ENCODE peak calls at places on chromosomes 5 and 9, in nine cellular contexts. S is GM23248; T is left colon; J is activated naive CD8-positive, alpha-beta T cell treated with anti-CD3 and anti-CD28 coated beads, Interleukin-2, amount 50 U/mL, for 16 hours; I is pancreas; Z is hypothalamus; C is activated CD4-positive, alpha-beta T cell treated with anti-CD3 and anti-CD28 coated beads for 36 hours; W is ACHN; E is HuH-7. X is an unnamed sample.

GRCh38 chr9:84966876-84967830 is 297.6 kb downstream of the NTRK2 start:
- DNase-seq in I (no peak), W (no peak), Z (no peak), C (no peak), E (no peak), S (peak), J (no peak), T (no peak), X (no peak)

GRCh38 chr9:99465231-99465891 is 243.3 kb downstream of the SEC61B start:
- DNase-seq in Z (peak), S (no peak), W (no peak), T (no peak), C (no peak), I (no peak), J (no peak), E (no peak), X (no peak)

GRCh38 chr5:33369470-33370134 is 71.2 kb upstream of the TARS1 start:
- DNase-seq in Z (no peak), E (no peak), S (peak), J (no peak), C (no peak), I (no peak), W (no peak), T (no peak), X (no peak)

GRCh38 chr5:130333089-130333488 is 428.8 kb downstream of the CHSY3 start:
- DNase-seq in J (no peak), I (no peak), Z (no peak), W (peak), E (no peak), T (no peak), S (no peak), C (no peak), X (no peak)

GRCh38 chr5:675876-676698 is 17.1 kb downstream of the TPPP start:
- DNase-seq in T (no peak), I (peak), J (no peak), E (no peak), W (no peak), S (no peak), Z (no peak), C (peak), X (no peak)

GRCh38 chr5:160315968-160316367 is 3.6 kb upstream of the CCNJL start:
- DNase-seq in Z (no peak), S (no peak), C (no peak), T (peak), W (peak), I (no peak), J (no peak), E (peak), X (peak)

GRCh38 chr5:131386779-131387178 is 122.9 kb downstream of the CDC42SE2 start:
- DNase-seq in Z (no peak), T (no peak), J (no peak), C (no peak), E (peak), W (no peak), I (no peak), S (no peak), X (peak)

GRCh38 chr5:76345582-76345981 is 57.5 kb upstream of the IQGAP2 start:
- DNase-seq in C (no peak), Z (no peak), W (no peak), I (no peak), S (no peak), T (no peak), J (no peak), E (no peak), X (no peak)

GRCh38 chr9:134384811-134385479 is 58.7 kb downstream of the RXRA start:
- DNase-seq in Z (peak), W (no peak), C (no peak), J (no peak), I (no peak), T (no peak), E (no peak), S (peak), X (no peak)

GRCh38 chr5:78515665-78516064 is 132.9 kb downstream of the LHFPL2 start:
- DNase-seq in W (no peak), I (no peak), Z (no peak), E (no peak), S (no peak), T (no peak), J (no peak), C (no peak), X (no peak)

GRCh38 chr5:144815131-144815530 is 644.5 kb downstream of the KCTD16 start:
- DNase-seq in S (peak), T (no peak), E (no peak), J (no peak), I (no peak), C (no peak), W (no peak), Z (no peak), X (no peak)